ENCODE peak calls at places on chromosomes 1 and 21, in four cellular contexts. O is adipocyte; S is NCI-H345; K is effector CD4-positive, alpha-beta T cell. T is an unnamed sample.

GRCh38 chr1:42943728-42944127 is 14.9 kb downstream of the SLC2A1 start:
- DNase-seq in O (no peak), S (no peak), K (no peak), T (no peak)

GRCh38 chr1:52572387-52572786 is 19.5 kb upstream of the TUT4 start:
- DNase-seq in K (no peak), O (no peak), S (no peak), T (no peak)

GRCh38 chr1:112762541-112763141 is 47.5 kb upstream of the PPM1J start:
- DNase-seq in S (no peak), O (peak), K (no peak), T (no peak)

GRCh38 chr1:54791880-54792522 is 9.1 kb downstream of the TTC22 start:
- DNase-seq in O (no peak), S (no peak), K (no peak), T (no peak)

GRCh38 chr1:27684176-27684575 is 12.2 kb upstream of the IFI6 start:
- DNase-seq in O (no peak), K (no peak), S (no peak), T (no peak)

GRCh38 chr1:223230161-223230881 is 87.3 kb upstream of the TLR5 start:
- DNase-seq in S (no peak), O (peak), K (no peak), T (no peak)

GRCh38 chr1:25099343-25099951 is 132.9 kb downstream of the SYF2 start:
- DNase-seq in O (no peak), K (no peak), S (peak), T (no peak)

GRCh38 chr1:151399890-151400235 is 490 bp downstream of the PSMB4 start:
- DNase-seq in O (peak), K (no peak), S (peak), T (peak)

GRCh38 chr1:114669562-114670082 is at the start of gene DENND2C:
- DNase-seq in S (no peak), O (no peak), K (no peak), T (no peak)

GRCh38 chr1:156584813-156585212 is 5.3 kb downstream of the TTC24 start:
- DNase-seq in O (no peak), S (no peak), K (no peak), T (no peak)

GRCh38 chr21:34775793-34776192 is 107.0 kb downstream of the CLIC6 start:
- DNase-seq in O (no peak), K (no peak), S (no peak), T (no peak)

GRCh38 chr1:110243146-110243545 is 33.0 kb downstream of the KCNC4 start:
- DNase-seq in S (peak), K (no peak), O (no peak), T (no peak)

GRCh38 chr1:66505671-66506392 is 28.1 kb upstream of the SGIP1 start:
- DNase-seq in K (no peak), S (no peak), O (peak), T (no peak)

GRCh38 chr1:18280956-18281355 is 173.4 kb downstream of the IGSF21 start:
- DNase-seq in S (no peak), K (no peak), O (no peak), T (no peak)

GRCh38 chr1:224929335-224930237 is at the start of gene DNAH14:
- DNase-seq in S (peak), O (peak), K (no peak), T (peak)

GRCh38 chr1:146036990-146037646 is 15.6 kb upstream of the HJV start:
- DNase-seq in O (peak), S (peak), K (peak), T (peak)

GRCh38 chr1:245673920-245674414 is 519.2 kb downstream of the KIF26B start:
- DNase-seq in O (peak), S (no peak), K (no peak), T (no peak)

GRCh38 chr1:225445644-225446297 is 17.9 kb upstream of the LBR start:
- DNase-seq in S (no peak), O (no peak), K (no peak), T (no peak)

GRCh38 chr1:233627376-233627775 is 13.5 kb downstream of the KCNK1 start:
- DNase-seq in S (no peak), K (no peak), O (no peak), T (no peak)

GRCh38 chr1:33147997-33148314 is 33.9 kb downstream of the TRIM62 start:
- DNase-seq in K (no peak), S (no peak), O (peak), T (no peak)

GRCh38 chr1:186476306-186477040 is 15.6 kb upstream of the PDC start:
- DNase-seq in S (no peak), K (no peak), O (peak), T (no peak)